ENCODE peak calls at places on chromosome 7, in six cellular contexts. One of them, this sample, is unnamed.

GRCh38 chr7:130430841-130431713 is 9.7 kb downstream of the CEP41 start:
- DNase-seq in PC-9: no peak
- DNase-seq in cardiac fibroblast: peak; percentile 77
- DNase-seq in Caco-2: no peak
- DNase-seq in IMR-90: peak; percentile 86
- DNase-seq in mucosa of descending colon: no peak
- DNase-seq in this sample: peak; percentile 92

GRCh38 chr7:25122373-25122772 is 2.7 kb downstream of the CYCS start:
- DNase-seq in PC-9: no peak
- DNase-seq in cardiac fibroblast: peak; percentile 41
- DNase-seq in Caco-2: no peak
- DNase-seq in IMR-90: peak; percentile 75
- DNase-seq in mucosa of descending colon: no peak
- DNase-seq in this sample: peak; percentile 31

GRCh38 chr7:130273863-130274262 is 7.2 kb downstream of the CPA2 start:
- DNase-seq in PC-9: no peak
- DNase-seq in cardiac fibroblast: peak; percentile 59
- DNase-seq in Caco-2: no peak
- DNase-seq in IMR-90: peak; percentile 68
- DNase-seq in mucosa of descending colon: no peak
- DNase-seq in this sample: peak; percentile 87

GRCh38 chr7:98879198-98879988 is 1.1 kb downstream of the TRRAP start:
- DNase-seq in PC-9: peak; percentile 37
- DNase-seq in cardiac fibroblast: peak; percentile 31
- DNase-seq in Caco-2: no peak
- DNase-seq in IMR-90: peak; percentile 17
- DNase-seq in mucosa of descending colon: no peak
- DNase-seq in this sample: peak; percentile 14

GRCh38 chr7:76383089-76383944 is 24.5 kb upstream of the YWHAG start:
- DNase-seq in PC-9: no peak
- DNase-seq in cardiac fibroblast: peak; percentile 42
- DNase-seq in Caco-2: no peak
- DNase-seq in IMR-90: no peak
- DNase-seq in mucosa of descending colon: no peak
- DNase-seq in this sample: peak; percentile 38

GRCh38 chr7:145082366-145083240 is 246.8 kb upstream of the TPK1 start:
- DNase-seq in PC-9: no peak
- DNase-seq in cardiac fibroblast: no peak
- DNase-seq in Caco-2: no peak
- DNase-seq in IMR-90: no peak
- DNase-seq in mucosa of descending colon: no peak
- DNase-seq in this sample: no peak

GRCh38 chr7:4610768-4611467 is 71.2 kb upstream of the FOXK1 start:
- DNase-seq in PC-9: peak; percentile 66
- DNase-seq in cardiac fibroblast: peak; percentile 83
- DNase-seq in Caco-2: peak; percentile 69
- DNase-seq in IMR-90: peak; percentile 69
- DNase-seq in mucosa of descending colon: no peak
- DNase-seq in this sample: peak; percentile 75

GRCh38 chr7:30660331-30661255 is 21.7 kb downstream of the CRHR2 start:
- DNase-seq in PC-9: no peak
- DNase-seq in cardiac fibroblast: no peak
- DNase-seq in Caco-2: no peak
- DNase-seq in IMR-90: no peak
- DNase-seq in mucosa of descending colon: no peak
- DNase-seq in this sample: no peak

GRCh38 chr7:111159426-111159825 is 68.5 kb downstream of the LRRN3 start:
- DNase-seq in PC-9: no peak
- DNase-seq in cardiac fibroblast: peak; percentile 79
- DNase-seq in Caco-2: no peak
- DNase-seq in IMR-90: peak; percentile 69
- DNase-seq in mucosa of descending colon: no peak
- DNase-seq in this sample: peak; percentile 61

GRCh38 chr7:47288060-47288459 is 293.9 kb downstream of the TNS3 start:
- DNase-seq in PC-9: no peak
- DNase-seq in cardiac fibroblast: no peak
- DNase-seq in Caco-2: no peak
- DNase-seq in IMR-90: no peak
- DNase-seq in mucosa of descending colon: no peak
- DNase-seq in this sample: no peak
- TF ChIP-seq CTCF in PC-9: no peak
- TF ChIP-seq CTCF in cardiac fibroblast: no peak
- TF ChIP-seq CTCF in Caco-2: no peak
- TF ChIP-seq CTCF in IMR-90: no peak
- TF ChIP-seq CTCF in mucosa of descending colon: no peak
- TF ChIP-seq CTCF in this sample: no peak

GRCh38 chr7:71132521-71133231 is 732 bp downstream of the GALNT17 start:
- DNase-seq in PC-9: no peak
- DNase-seq in cardiac fibroblast: peak; percentile 14
- DNase-seq in Caco-2: no peak
- DNase-seq in IMR-90: no peak
- DNase-seq in mucosa of descending colon: no peak
- DNase-seq in this sample: peak; percentile 7

GRCh38 chr7:71131753-71132520 is at the start of gene GALNT17:
- DNase-seq in PC-9: no peak
- DNase-seq in cardiac fibroblast: no peak
- DNase-seq in Caco-2: no peak
- DNase-seq in IMR-90: no peak
- DNase-seq in mucosa of descending colon: no peak
- DNase-seq in this sample: no peak

GRCh38 chr7:71131256-71131752 is 640 bp upstream of the GALNT17 start:
- DNase-seq in PC-9: no peak
- DNase-seq in cardiac fibroblast: peak; percentile 4
- DNase-seq in Caco-2: no peak
- DNase-seq in IMR-90: no peak
- DNase-seq in mucosa of descending colon: no peak
- DNase-seq in this sample: no peak

GRCh38 chr7:71133232-71133622 is 1.3 kb downstream of the GALNT17 start:
- DNase-seq in PC-9: no peak
- DNase-seq in cardiac fibroblast: no peak
- DNase-seq in Caco-2: no peak
- DNase-seq in IMR-90: no peak
- DNase-seq in mucosa of descending colon: no peak
- DNase-seq in this sample: no peak

GRCh38 chr7:71130280-71130679 is 1.7 kb upstream of the GALNT17 start:
- DNase-seq in PC-9: no peak
- DNase-seq in cardiac fibroblast: no peak
- DNase-seq in Caco-2: no peak
- DNase-seq in IMR-90: no peak
- DNase-seq in mucosa of descending colon: no peak
- DNase-seq in this sample: no peak
- H3K4me3 ChIP-seq in PC-9: no peak overlapping the region
- H3K4me3 ChIP-seq in cardiac fibroblast: no peak overlapping the region
- H3K4me3 ChIP-seq in Caco-2: no peak overlapping the region
- H3K4me3 ChIP-seq in IMR-90: no peak overlapping the region
- H3K4me3 ChIP-seq in mucosa of descending colon: no peak overlapping the region
- H3K4me3 ChIP-seq in this sample: no peak overlapping the region

GRCh38 chr7:16078076-16078952 is 343.0 kb downstream of the CRPPA start:
- DNase-seq in PC-9: peak; percentile 55
- DNase-seq in cardiac fibroblast: peak; percentile 87
- DNase-seq in Caco-2: peak; percentile 43
- DNase-seq in IMR-90: peak; percentile 64
- DNase-seq in mucosa of descending colon: no peak
- DNase-seq in this sample: peak; percentile 75
- TF ChIP-seq CTCF in PC-9: peak; percentile 93
- TF ChIP-seq CTCF in cardiac fibroblast: peak; percentile 63
- TF ChIP-seq CTCF in Caco-2: peak; percentile 64
- TF ChIP-seq CTCF in IMR-90: peak; percentile 70
- TF ChIP-seq CTCF in mucosa of descending colon: no peak
- TF ChIP-seq CTCF in this sample: peak; percentile 87

GRCh38 chr7:140723002-140723401 is 26.5 kb downstream of the NDUFB2 start:
- DNase-seq in PC-9: no peak
- DNase-seq in cardiac fibroblast: no peak
- DNase-seq in Caco-2: no peak
- DNase-seq in IMR-90: no peak
- DNase-seq in mucosa of descending colon: no peak
- DNase-seq in this sample: no peak
- H3K4me3 ChIP-seq in PC-9: no peak overlapping the region
- H3K4me3 ChIP-seq in cardiac fibroblast: no peak overlapping the region
- H3K4me3 ChIP-seq in Caco-2: no peak overlapping the region
- H3K4me3 ChIP-seq in IMR-90: no peak overlapping the region
- H3K4me3 ChIP-seq in mucosa of descending colon: no peak overlapping the region
- H3K4me3 ChIP-seq in this sample: no peak overlapping the region

GRCh38 chr7:70812511-70812910 is 319.4 kb upstream of the GALNT17 start:
- DNase-seq in PC-9: no peak
- DNase-seq in cardiac fibroblast: no peak
- DNase-seq in Caco-2: no peak
- DNase-seq in IMR-90: no peak
- DNase-seq in mucosa of descending colon: no peak
- DNase-seq in this sample: no peak
- TF ChIP-seq CTCF in PC-9: no peak
- TF ChIP-seq CTCF in cardiac fibroblast: no peak
- TF ChIP-seq CTCF in Caco-2: peak; percentile 32
- TF ChIP-seq CTCF in IMR-90: peak; percentile 13
- TF ChIP-seq CTCF in mucosa of descending colon: no peak
- TF ChIP-seq CTCF in this sample: peak; percentile 19

GRCh38 chr7:100156331-100157068 is 2.0 kb downstream of the TRAPPC14 start:
- DNase-seq in PC-9: no peak
- DNase-seq in cardiac fibroblast: no peak
- DNase-seq in Caco-2: no peak
- DNase-seq in IMR-90: no peak
- DNase-seq in mucosa of descending colon: peak; percentile 55
- DNase-seq in this sample: no peak
- H3K4me3 ChIP-seq in PC-9: peak overlapping the region; percentile 86
- H3K4me3 ChIP-seq in cardiac fibroblast: no peak overlapping the region
- H3K4me3 ChIP-seq in Caco-2: no peak overlapping the region
- H3K4me3 ChIP-seq in IMR-90: no peak overlapping the region
- H3K4me3 ChIP-seq in mucosa of descending colon: no peak overlapping the region
- H3K4me3 ChIP-seq in this sample: no peak overlapping the region

GRCh38 chr7:92799446-92800211 is 36.7 kb downstream of the CDK6 start:
- DNase-seq in PC-9: no peak
- DNase-seq in cardiac fibroblast: no peak
- DNase-seq in Caco-2: no peak
- DNase-seq in IMR-90: no peak
- DNase-seq in mucosa of descending colon: no peak
- DNase-seq in this sample: no peak

GRCh38 chr7:92797284-92797683 is 39.1 kb downstream of the CDK6 start:
- DNase-seq in PC-9: no peak
- DNase-seq in cardiac fibroblast: peak; percentile 33
- DNase-seq in Caco-2: no peak
- DNase-seq in IMR-90: peak; percentile 41
- DNase-seq in mucosa of descending colon: no peak
- DNase-seq in this sample: no peak

GRCh38 chr7:92798517-92799249 is 37.7 kb downstream of the CDK6 start:
- DNase-seq in PC-9: no peak
- DNase-seq in cardiac fibroblast: no peak
- DNase-seq in Caco-2: no peak
- DNase-seq in IMR-90: no peak
- DNase-seq in mucosa of descending colon: no peak
- DNase-seq in this sample: no peak

GRCh38 chr7:92794846-92795245 is 41.5 kb downstream of the CDK6 start:
- DNase-seq in PC-9: no peak
- DNase-seq in cardiac fibroblast: no peak
- DNase-seq in Caco-2: no peak
- DNase-seq in IMR-90: no peak
- DNase-seq in mucosa of descending colon: no peak
- DNase-seq in this sample: no peak

DNA sequence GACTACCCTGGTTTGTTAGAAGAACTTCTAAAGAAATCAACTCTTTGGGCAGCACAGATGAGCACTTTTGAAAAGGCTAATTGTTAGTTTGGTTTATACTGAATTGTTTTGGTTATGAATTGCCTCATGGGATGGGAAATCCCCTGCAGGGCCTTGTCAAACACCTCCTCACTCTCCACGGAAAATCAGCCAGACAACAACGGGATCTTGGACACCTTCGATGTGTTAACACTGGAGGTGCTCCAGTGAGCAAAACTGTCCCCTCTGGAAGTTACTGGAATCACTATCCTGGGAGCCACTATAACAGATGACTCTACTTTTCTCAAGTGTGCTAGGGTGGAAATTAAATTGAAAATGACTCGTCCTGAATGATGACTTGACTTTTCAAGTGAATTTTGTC is 38.7 kb downstream of the CDK6 start:
- DNase-seq in PC-9: no peak
- DNase-seq in cardiac fibroblast: peak; percentile 58
- DNase-seq in Caco-2: no peak
- DNase-seq in IMR-90: peak; percentile 64
- DNase-seq in mucosa of descending colon: no peak
- DNase-seq in this sample: peak; percentile 32
- TF ChIP-seq CTCF in PC-9: no peak
- TF ChIP-seq CTCF in cardiac fibroblast: peak; percentile 3
- TF ChIP-seq CTCF in Caco-2: no peak
- TF ChIP-seq CTCF in IMR-90: peak; percentile 10
- TF ChIP-seq CTCF in mucosa of descending colon: no peak
- TF ChIP-seq CTCF in this sample: no peak

DNA sequence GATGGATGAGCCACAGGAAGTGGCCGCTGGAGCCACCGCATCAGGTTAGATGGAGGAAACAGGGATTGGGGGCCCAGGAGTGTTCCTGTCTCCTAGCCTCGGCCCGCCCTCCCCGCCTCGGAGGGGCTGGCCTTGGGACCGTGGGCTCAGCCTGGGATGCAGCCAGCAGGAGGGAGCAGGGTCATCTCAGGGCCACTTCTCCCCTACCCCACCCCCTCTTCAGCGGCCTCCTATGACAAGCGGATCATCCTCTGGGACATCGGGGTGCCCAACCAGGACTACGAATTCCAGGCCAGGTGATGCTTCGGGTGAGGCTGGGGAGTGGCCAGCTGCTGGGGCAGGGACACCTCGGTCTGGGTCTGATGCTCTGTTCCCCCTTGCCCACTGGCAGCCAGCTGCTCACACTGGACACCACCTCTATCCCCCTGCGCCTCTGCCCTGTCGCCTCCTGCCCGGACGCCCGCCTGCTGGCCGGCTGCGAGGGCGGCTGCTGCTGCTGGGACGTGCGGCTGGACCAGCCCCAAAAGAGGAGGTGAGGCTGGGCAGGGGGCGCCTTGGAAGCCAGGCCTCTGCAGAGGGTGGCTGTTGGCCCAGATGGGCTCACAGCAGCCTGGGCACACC is 4.7 kb downstream of the LRWD1 start:
- DNase-seq in PC-9: no peak
- DNase-seq in cardiac fibroblast: no peak
- DNase-seq in Caco-2: peak; percentile 28
- DNase-seq in IMR-90: no peak
- DNase-seq in mucosa of descending colon: peak; percentile 48
- DNase-seq in this sample: no peak
- H3K4me3 ChIP-seq in PC-9: no peak overlapping the region
- H3K4me3 ChIP-seq in cardiac fibroblast: no peak overlapping the region
- H3K4me3 ChIP-seq in Caco-2: no peak overlapping the region
- H3K4me3 ChIP-seq in IMR-90: no peak overlapping the region
- H3K4me3 ChIP-seq in mucosa of descending colon: no peak overlapping the region
- H3K4me3 ChIP-seq in this sample: no peak overlapping the region

This sample was measured in fibroblast of mammary gland.